ENCODE peak calls at places on chromosomes 16 and 17, in eight cellular contexts. H is hepatocyte, S is H1, L is stomach, T is A549, N is heart left ventricle, Z is IMR-90, J is OCI-LY7. R is an unnamed sample. For H3K9me3, the result is how much of the 10 kb centered on the place peaks cover.

GRCh38 chr16:68079616-68080344 is 5.4 kb upstream of the NFATC3 start:
- DNase-seq in N (peak), L (peak), Z (no peak), J (peak), S (peak), T (no peak), H (peak), R (peak)

GRCh38 chr17:77528516-77529327 is 388.0 kb downstream of the SEC14L1 start:
- DNase-seq in N (peak), J (no peak), S (peak), H (peak), L (no peak), Z (no peak), T (no peak), R (no peak)

GRCh38 chr17:17151962-17152361 is 54.2 kb downstream of the PLD6 start:
- DNase-seq in L (peak), H (peak), J (no peak), T (peak), N (peak), Z (peak), S (no peak), R (no peak)

GRCh38 chr17:27494192-27495091 is 38.2 kb downstream of the KSR1 start:
- DNase-seq in H (peak), N (peak), S (no peak), L (peak), T (peak), Z (peak), J (no peak), R (no peak)

GRCh38 chr17:57461082-57461481 is 204.8 kb downstream of the MSI2 start:
- DNase-seq in T (no peak), L (no peak), S (no peak), N (no peak), Z (peak), H (no peak), J (no peak), R (no peak)

GRCh38 chr16:61812251-61812650 is 224.0 kb downstream of the CDH8 start:
- DNase-seq in S (no peak), H (no peak), J (no peak), Z (no peak), N (no peak), L (no peak), T (no peak), R (no peak)

GRCh38 chr16:74556375-74556922 is 50.5 kb downstream of the GLG1 start:
- DNase-seq in H (no peak), T (no peak), J (no peak), S (no peak), Z (no peak), N (no peak), L (no peak), R (no peak)

GRCh38 chr16:4378202-4378666 is 6.6 kb downstream of the VASN start:
- DNase-seq in L (no peak), Z (no peak), S (no peak), N (no peak), T (no peak), H (no peak), J (no peak), R (no peak)

GRCh38 chr16:77739493-77739892 is 17.2 kb downstream of the NUDT7 start:
- DNase-seq in Z (peak), H (no peak), J (no peak), T (no peak), N (no peak), L (no peak), S (no peak), R (no peak)

GRCh38 chr16:87324411-87325275 is 7.5 kb upstream of the C16orf95 start:
- DNase-seq in L (no peak), N (no peak), J (peak), S (peak), Z (peak), H (peak), T (peak), R (peak)

GRCh38 chr16:20915733-20916132 is 15.2 kb downstream of the LYRM1 start:
- DNase-seq in S (no peak), N (no peak), J (no peak), L (no peak), Z (no peak), H (no peak), T (no peak), R (no peak)

GRCh38 chr17:82004485-82005455 is 17.9 kb downstream of the CENPX start:
- DNase-seq in S (no peak), H (no peak), Z (no peak), L (no peak), T (no peak), N (no peak), J (no peak), R (no peak)

GRCh38 chr17:78000351-78000750 is 41.8 kb downstream of the TNRC6C start:
- DNase-seq in N (no peak), L (no peak), S (no peak), H (no peak), T (no peak), Z (peak), J (no peak), R (no peak)

GRCh38 chr17:60153606-60154355 is 4.0 kb downstream of the CA4 start:
- DNase-seq in N (no peak), T (no peak), L (no peak), J (no peak), S (no peak), Z (no peak), H (no peak), R (no peak)

GRCh38 chr17:43908111-43908721 is 880 bp upstream of the MPP2 start:
- DNase-seq in T (peak), J (peak), L (peak), N (peak), Z (peak), H (peak), S (peak), R (no peak)
- H3K4me3 ChIP-seq in T (no peak), J (no peak), L (peak), N (peak), Z (peak), H (peak), S (peak), R (peak)

GRCh38 chr17:22138861-22139469 is 446.6 kb downstream of the KCNJ18 start:
- DNase-seq in S (no peak), Z (no peak), N (no peak), L (no peak), H (no peak), J (no peak), T (no peak), R (no peak)
- H3K9me3 ChIP-seq in S (under half), Z (under half), N (under half), L (under half), H (under half), J (under half), T (under half), R (under half)

DNA sequence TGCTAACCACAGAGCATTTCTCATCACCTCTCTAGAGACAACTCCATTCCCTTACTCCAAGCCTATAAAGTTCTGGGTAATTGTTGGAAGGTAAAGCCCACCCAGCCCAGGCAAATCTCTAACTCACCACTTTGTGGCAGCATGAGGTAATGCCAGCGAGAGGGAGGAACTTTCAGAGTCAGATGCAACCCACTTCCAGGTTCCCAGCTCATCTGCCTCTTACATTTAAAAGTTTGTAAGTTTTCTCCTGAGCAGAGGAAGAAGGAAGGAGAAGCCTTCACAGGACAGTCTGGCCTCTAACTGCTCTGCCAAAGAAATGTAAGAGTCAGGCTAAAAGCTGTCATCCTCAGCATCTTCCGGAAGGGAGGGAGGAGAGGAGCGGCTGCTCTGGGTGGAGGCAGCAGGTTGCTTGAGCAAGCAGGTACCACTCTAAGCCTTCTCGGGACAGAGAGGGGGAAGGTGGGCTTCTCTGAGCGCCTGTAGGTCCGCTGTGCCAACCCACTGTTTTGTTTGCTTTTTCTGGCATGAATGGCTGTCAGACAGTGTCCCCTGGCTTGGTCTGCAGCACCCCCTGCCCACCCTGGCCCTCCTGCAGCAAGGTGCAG is 1.0 kb downstream of the ZNF319 start:
- DNase-seq in Z (peak), L (no peak), T (no peak), J (peak), S (no peak), N (no peak), H (no peak), R (peak)
- H3K27ac ChIP-seq in Z (peak), L (peak), T (peak), J (peak), S (no peak), N (peak), H (peak), R (peak)

DNA sequence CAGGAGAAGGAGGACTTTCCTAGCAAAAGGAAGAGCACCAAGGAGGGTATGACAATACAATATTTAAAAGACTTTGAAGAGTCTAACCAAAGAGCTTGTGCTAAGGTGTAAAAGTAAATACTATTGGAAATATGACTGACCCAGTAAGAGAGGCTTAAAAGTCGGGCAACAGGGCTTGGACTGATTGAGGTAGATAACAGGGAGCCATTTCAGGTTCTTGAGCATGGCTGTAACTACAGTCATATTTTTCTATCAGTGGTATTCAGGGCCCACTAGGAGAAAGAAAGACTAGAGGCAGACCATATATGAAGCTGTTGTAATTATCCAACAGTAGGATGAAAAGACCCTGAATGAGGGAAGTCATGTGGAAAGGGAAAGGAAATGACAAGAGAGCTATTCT is 62.3 kb downstream of the SMURF2 start:
- DNase-seq in J (no peak), S (no peak), Z (no peak), N (no peak), H (no peak), L (no peak), T (no peak), R (no peak)
- H3K4me3 ChIP-seq in J (no peak), S (no peak), Z (no peak), N (no peak), H (no peak), L (no peak), T (no peak), R (no peak)

GRCh38 chr16:3377917-3378316 is 22.2 kb downstream of the OR2C1 start:
- DNase-seq in T (no peak), H (no peak), J (no peak), S (no peak), N (no peak), L (no peak), Z (no peak), R (no peak)

DNA sequence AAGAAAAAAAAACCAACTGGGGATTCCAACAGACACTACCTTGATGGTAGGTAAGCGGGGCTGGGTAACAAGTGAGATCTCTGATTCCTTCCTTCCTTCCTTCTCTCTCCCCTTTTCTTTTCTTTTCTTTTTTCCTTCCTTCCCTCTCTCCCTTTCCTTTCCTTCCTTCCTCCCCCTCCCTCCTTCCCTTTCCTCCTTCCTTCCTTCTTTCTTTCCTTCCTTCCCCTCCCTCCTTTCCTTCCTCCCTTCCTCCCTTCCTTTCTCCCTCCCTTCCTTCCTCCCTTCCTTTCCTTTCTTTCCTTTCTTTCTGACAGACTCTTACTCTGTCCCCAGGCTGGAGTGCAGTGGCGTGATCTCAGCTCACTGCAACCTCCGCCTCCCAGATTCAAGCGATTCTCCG is 20.0 kb downstream of the OR2C1 start:
- DNase-seq in Z (no peak), T (no peak), L (no peak), H (no peak), N (no peak), J (no peak), S (no peak), R (no peak)
- H3K9me3 ChIP-seq in Z (half or more), T (half or more), L (half or more), H (under half), N (under half), J (under half), S (half or more), R (half or more)

DNA sequence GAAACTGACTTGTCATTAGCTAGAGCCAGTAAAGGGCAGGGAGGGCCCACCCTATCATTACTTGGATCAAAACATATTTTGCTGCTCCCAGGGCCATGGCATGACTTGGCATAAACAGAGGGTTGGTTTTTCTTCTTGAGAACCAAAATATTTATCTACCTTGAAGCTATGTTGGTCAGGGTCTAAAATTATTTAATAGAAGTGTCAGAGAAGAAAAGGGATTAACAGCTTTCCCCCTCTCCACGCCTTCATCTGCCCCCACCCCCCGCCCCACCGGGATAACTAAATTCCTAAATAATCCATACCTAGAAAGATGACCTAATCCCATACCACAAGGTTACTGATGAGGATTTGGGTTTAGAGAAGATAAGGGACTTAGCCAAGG is 3.7 kb upstream of the USP7 start:
- DNase-seq in S (no peak), N (no peak), L (no peak), T (no peak), H (no peak), Z (no peak), J (no peak), R (no peak)
- H3K27ac ChIP-seq in S (no peak), N (no peak), L (no peak), T (no peak), H (no peak), Z (no peak), J (no peak), R (no peak)

GRCh38 chr17:80470603-80471002 is 5.8 kb downstream of the NPTX1 start:
- DNase-seq in Z (no peak), T (no peak), N (no peak), H (no peak), L (no peak), J (no peak), S (no peak), R (no peak)
- H3K4me3 ChIP-seq in Z (no peak), T (no peak), N (no peak), H (no peak), L (no peak), J (no peak), S (no peak), R (no peak)

GRCh38 chr16:10412935-10413601 is 27.2 kb downstream of the ATF7IP2 start:
- DNase-seq in L (no peak), T (no peak), S (no peak), H (no peak), N (no peak), J (no peak), Z (no peak), R (no peak)
- H3K9me3 ChIP-seq in L (under half), T (under half), S (under half), H (under half), N (under half), J (under half), Z (under half), R (half or more)